ENCODE peak calls at places on chromosomes 7 and 10, in eight cellular contexts. X is cardiac fibroblast, F is prostate gland, A is bronchial epithelial cell, E is transverse colon, V is kidney, L is fibroblast of lung, P is fibroblast of villous mesenchyme. Z is an unnamed sample.
A peak's percentile ranks its signal among the peaks of the same experiment; 100 is the strongest.

GRCh38 chr7:139896831-139897230 is 67.8 kb downstream of the TBXAS1 start:
- DNase-seq in V (no peak), E (no peak), P (no peak), X (no peak), L (no peak), A (no peak), F (no peak), Z (no peak)

GRCh38 chr10:17742918-17743317 is 9.1 kb upstream of the TMEM236 start:
- DNase-seq in F (peak; percentile 20), L (peak; percentile 29), P (peak; percentile 65), E (peak; percentile 66), X (peak; percentile 76), V (no peak), A (peak; percentile 32), Z (no peak)

GRCh38 chr10:95536894-95537542 is 24.2 kb downstream of the SORBS1 start:
- DNase-seq in X (no peak), P (no peak), V (no peak), A (no peak), F (no peak), E (no peak), L (peak; percentile 59), Z (no peak)

GRCh38 chr7:45089314-45089891 is 634 bp upstream of the NACAD start:
- DNase-seq in A (peak; percentile 55), V (peak; percentile 88), X (peak; percentile 45), L (peak; percentile 58), F (peak; percentile 48), E (peak; percentile 55), P (peak; percentile 48), Z (peak; percentile 8)

GRCh38 chr10:34916368-34916767 is 101.3 kb upstream of the PARD3 start:
- DNase-seq in E (no peak), X (peak; percentile 73), A (peak; percentile 91), V (no peak), P (peak; percentile 90), F (no peak), L (peak; percentile 94), Z (peak; percentile 90)

GRCh38 chr7:126700807-126701604 is 551.7 kb downstream of the GRM8 start:
- DNase-seq in F (no peak), X (peak; percentile 96), V (peak; percentile 76), P (peak; percentile 91), L (peak; percentile 97), A (peak; percentile 98), E (peak; percentile 16), Z (peak; percentile 94)

GRCh38 chr10:61100882-61101281 is 156.9 kb upstream of the RHOBTB1 start:
- DNase-seq in X (no peak), P (no peak), F (no peak), A (no peak), L (no peak), V (peak; percentile 34), E (no peak), Z (no peak)

GRCh38 chr10:4280481-4281206 is 495.6 kb upstream of the KLF6 start:
- DNase-seq in X (peak; percentile 77), F (peak; percentile 56), E (peak; percentile 44), V (no peak), A (peak; percentile 54), L (peak; percentile 45), P (peak; percentile 85), Z (no peak)

GRCh38 chr10:46229144-46229563 is 57.6 kb upstream of the ANTXRL start:
- DNase-seq in L (no peak), V (no peak), P (no peak), A (no peak), E (peak; percentile 21), F (no peak), X (peak; percentile 11), Z (no peak)

GRCh38 chr7:106166651-106167342 is 54.7 kb upstream of the SYPL1 start:
- DNase-seq in A (peak; percentile 69), E (peak; percentile 38), F (peak; percentile 57), V (no peak), P (peak; percentile 87), L (peak; percentile 73), X (peak; percentile 93), Z (peak; percentile 34)

GRCh38 chr10:23174974-23175512 is 17.1 kb upstream of the PTF1A start:
- DNase-seq in L (no peak), V (no peak), X (no peak), F (no peak), A (no peak), P (no peak), E (no peak), Z (no peak)

GRCh38 chr10:97858001-97858439 is 8.4 kb downstream of the GOLGA7B start:
- DNase-seq in X (no peak), A (no peak), P (no peak), V (no peak), E (no peak), L (no peak), F (no peak), Z (no peak)

GRCh38 chr10:101011517-101012423 is 12.2 kb downstream of the LZTS2 start:
- DNase-seq in V (no peak), L (no peak), E (no peak), X (peak; percentile 33), F (no peak), A (no peak), P (peak; percentile 25), Z (no peak)

GRCh38 chr7:138934861-138935260 is 46.3 kb downstream of the KIAA1549 start:
- DNase-seq in X (peak; percentile 63), V (no peak), F (no peak), A (peak; percentile 62), E (no peak), L (peak; percentile 76), P (peak; percentile 65), Z (no peak)

GRCh38 chr7:66379761-66380160 is 174.6 kb downstream of the TPST1 start:
- DNase-seq in X (peak; percentile 84), A (peak; percentile 86), L (peak; percentile 39), V (no peak), F (no peak), E (no peak), P (peak; percentile 64), Z (no peak)

GRCh38 chr10:821322-821721 is 110.2 kb downstream of the LARP4B start:
- DNase-seq in P (peak; percentile 26), L (peak; percentile 71), E (no peak), X (peak; percentile 67), V (no peak), F (no peak), A (no peak), Z (no peak)

GRCh38 chr10:126021833-126022500 is 125.6 kb downstream of the FANK1 start:
- DNase-seq in V (no peak), A (peak; percentile 26), P (no peak), E (no peak), F (no peak), L (no peak), X (no peak), Z (no peak)

GRCh38 chr7:36312064-36312914 is 77.4 kb upstream of the ANLN start:
- DNase-seq in F (peak; percentile 48), E (peak; percentile 72), V (no peak), X (no peak), P (no peak), L (no peak), A (peak; percentile 42), Z (no peak)

GRCh38 chr10:1284076-1284475 is 227.9 kb downstream of the WDR37 start:
- DNase-seq in P (no peak), F (no peak), L (no peak), V (no peak), A (no peak), X (no peak), E (no peak), Z (no peak)

GRCh38 chr10:132133005-132133404 is 53.7 kb upstream of the DPYSL4 start:
- DNase-seq in V (peak; percentile 41), X (no peak), P (no peak), E (no peak), F (no peak), A (no peak), L (no peak), Z (no peak)

GRCh38 chr7:50718311-50718710 is 64.4 kb downstream of the GRB10 start:
- DNase-seq in V (no peak), A (no peak), P (no peak), F (no peak), E (no peak), X (no peak), L (no peak), Z (no peak)

GRCh38 chr10:102713814-102714620 is at the start of gene ARL3:
- DNase-seq in X (peak; percentile 98), P (peak; percentile 99), E (peak; percentile 98), F (peak; percentile 97), A (peak; percentile 91), L (peak; percentile 99), V (peak; percentile 100), Z (peak; percentile 93)
- TF ChIP-seq CTCF in X (no peak), P (peak; percentile 51), E (peak; percentile 65), F (peak; percentile 51), A (no peak), L (no peak), V (peak; percentile 16), Z (peak; percentile 44)

DNA sequence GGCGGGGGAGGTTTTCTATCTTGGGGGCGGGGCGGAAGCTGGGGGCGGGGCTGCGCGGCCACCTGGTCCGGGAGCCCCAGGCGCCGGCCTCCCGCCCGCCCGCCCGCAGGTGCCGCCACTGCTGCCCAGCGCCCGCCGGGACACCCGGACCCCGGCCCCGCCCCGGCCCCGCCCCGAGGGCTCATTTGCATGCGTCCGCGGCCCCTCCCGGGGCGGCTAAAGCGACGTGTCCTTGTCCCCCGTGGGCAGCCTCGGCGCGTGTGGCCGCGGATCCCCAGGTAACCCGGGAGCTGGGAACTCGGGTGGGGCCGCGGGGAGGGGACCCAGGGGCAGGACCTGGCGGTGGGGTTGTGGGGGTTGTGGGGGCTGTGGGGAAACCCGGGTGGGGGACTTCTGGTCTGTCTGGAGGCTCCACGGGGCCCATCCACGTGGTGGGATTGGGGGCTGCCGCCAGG is at the start of gene BHLHA15:
- DNase-seq in F (peak; percentile 65), L (no peak), X (no peak), V (peak; percentile 84), E (peak; percentile 81), P (no peak), A (no peak), Z (no peak)
- H3K4me3 ChIP-seq in F (peak within 1 kb of the TSS; percentile 51), L (no peak within 1 kb of the TSS), X (peak within 1 kb of the TSS; percentile 43), V (no peak within 1 kb of the TSS), E (peak within 1 kb of the TSS; percentile 49), P (peak within 1 kb of the TSS; percentile 52), A (peak within 1 kb of the TSS; percentile 33), Z (peak within 1 kb of the TSS; percentile 40)

DNA sequence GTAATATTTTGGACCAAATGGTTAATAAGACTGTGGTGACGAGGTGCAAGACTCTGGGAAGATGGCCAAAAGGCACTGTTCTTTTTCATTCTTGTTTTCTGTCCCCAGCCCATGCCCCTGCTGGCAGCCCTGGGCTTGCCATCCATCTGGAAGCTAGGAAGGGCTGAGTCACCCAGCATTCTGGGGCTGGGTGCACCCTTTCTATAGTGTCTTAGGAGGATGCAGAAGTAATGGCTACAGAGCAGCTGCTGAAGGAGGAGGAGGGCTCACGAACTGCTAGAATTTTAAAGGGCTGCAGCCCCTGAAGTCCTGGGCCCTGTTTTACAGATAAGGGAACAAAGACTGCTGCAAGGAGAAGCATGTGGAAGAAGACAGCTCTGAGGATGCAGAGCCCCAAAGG is 42.8 kb upstream of the ZNF32 start:
- DNase-seq in E (no peak), L (peak; percentile 33), P (no peak), X (peak; percentile 55), F (no peak), A (no peak), V (no peak), Z (no peak)
- TF ChIP-seq CTCF in E (no peak), L (no peak), P (no peak), X (peak; percentile 38), F (no peak), A (no peak), V (no peak), Z (no peak)

DNA sequence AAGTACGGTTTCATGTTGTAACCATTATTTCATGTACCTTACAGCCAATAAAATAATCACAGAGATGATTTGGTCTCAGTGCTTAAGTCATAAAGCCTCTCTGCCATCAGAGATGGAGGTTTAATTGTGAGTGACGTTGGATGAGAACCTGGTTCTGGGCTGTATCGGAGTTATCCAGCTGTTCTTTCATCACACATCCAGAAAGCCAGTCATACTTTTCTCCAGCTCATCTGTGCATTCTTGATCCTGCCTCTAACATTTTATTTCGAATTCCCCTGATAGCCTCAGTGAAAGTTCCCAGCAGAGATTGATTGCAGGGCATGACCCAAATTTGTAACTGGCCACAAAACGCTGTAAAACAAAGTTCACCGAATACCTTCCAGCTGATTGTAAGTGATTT is 212.6 kb upstream of the HABP2 start:
- DNase-seq in P (peak; percentile 41), V (no peak), A (no peak), X (no peak), L (peak; percentile 4), E (no peak), F (no peak), Z (no peak)
- H3K4me3 ChIP-seq in P (no peak overlapping the region), V (no peak overlapping the region), A (no peak overlapping the region), X (no peak overlapping the region), L (no peak overlapping the region), E (no peak overlapping the region), F (no peak overlapping the region), Z (no peak overlapping the region)

Z was measured in retinal pigment epithelial cell.